ENCODE peak calls at places on chromosomes 6 and 20, in seven cellular contexts. U is stomach, L is tibial nerve, M is transverse colon, E is sigmoid colon, B is suprapubic skin, Y is A549. X is an unnamed sample.

GRCh38 chr6:34953084-34954025 is 64.3 kb downstream of the ANKS1A start:
- DNase-seq in U (no peak), L (no peak), M (peak; percentile 21), E (no peak), B (no peak), Y (peak; percentile 79), X (no peak)

GRCh38 chr20:19602660-19603389 is 155.2 kb upstream of the RIN2 start:
- DNase-seq in U (no peak), L (no peak), M (no peak), E (no peak), B (no peak), Y (no peak), X (no peak)

GRCh38 chr6:126040826-126041225 is 54.5 kb downstream of the TRMT11 start:
- DNase-seq in U (peak; percentile 53), L (no peak), M (peak; percentile 58), E (no peak), B (no peak), Y (peak; percentile 86), X (no peak)

GRCh38 chr6:30411515-30412207 is 66.7 kb downstream of the RPP21 start:
- DNase-seq in U (peak; percentile 66), L (peak; percentile 23), M (peak; percentile 65), E (no peak), B (no peak), Y (peak; percentile 51), X (no peak)

GRCh38 chr20:12946789-12947188 is 62.0 kb upstream of the SPTLC3 start:
- DNase-seq in U (no peak), L (no peak), M (no peak), E (no peak), B (no peak), Y (no peak), X (no peak)

GRCh38 chr6:113220832-113221231 is 636.3 kb upstream of the MARCKS start:
- DNase-seq in U (no peak), L (no peak), M (no peak), E (no peak), B (no peak), Y (no peak), X (no peak)

GRCh38 chr6:84457276-84457675 is 229.8 kb upstream of the CEP162 start:
- DNase-seq in U (no peak), L (no peak), M (no peak), E (no peak), B (no peak), Y (no peak), X (no peak)

GRCh38 chr6:101013612-101014195 is 132.6 kb upstream of the ASCC3 start:
- DNase-seq in U (no peak), L (no peak), M (no peak), E (no peak), B (no peak), Y (no peak), X (no peak)

GRCh38 chr20:49450281-49450707 is 32.2 kb downstream of the KCNB1 start:
- DNase-seq in U (no peak), L (no peak), M (no peak), E (no peak), B (no peak), Y (no peak), X (no peak)

GRCh38 chr20:56359212-56360132 is 698 bp downstream of the FAM210B start:
- DNase-seq in U (peak; percentile 38), L (peak; percentile 44), M (peak; percentile 47), E (peak; percentile 78), B (peak; percentile 85), Y (peak; percentile 48), X (peak; percentile 63)

GRCh38 chr20:34065260-34065659 is 46.8 kb downstream of the EIF2S2 start:
- DNase-seq in U (no peak), L (no peak), M (no peak), E (no peak), B (no peak), Y (peak; percentile 11), X (peak; percentile 51)

GRCh38 chr6:169213814-169214520 is 39.7 kb downstream of the THBS2 start:
- DNase-seq in U (no peak), L (no peak), M (no peak), E (peak; percentile 69), B (no peak), Y (no peak), X (peak; percentile 65)

DNA sequence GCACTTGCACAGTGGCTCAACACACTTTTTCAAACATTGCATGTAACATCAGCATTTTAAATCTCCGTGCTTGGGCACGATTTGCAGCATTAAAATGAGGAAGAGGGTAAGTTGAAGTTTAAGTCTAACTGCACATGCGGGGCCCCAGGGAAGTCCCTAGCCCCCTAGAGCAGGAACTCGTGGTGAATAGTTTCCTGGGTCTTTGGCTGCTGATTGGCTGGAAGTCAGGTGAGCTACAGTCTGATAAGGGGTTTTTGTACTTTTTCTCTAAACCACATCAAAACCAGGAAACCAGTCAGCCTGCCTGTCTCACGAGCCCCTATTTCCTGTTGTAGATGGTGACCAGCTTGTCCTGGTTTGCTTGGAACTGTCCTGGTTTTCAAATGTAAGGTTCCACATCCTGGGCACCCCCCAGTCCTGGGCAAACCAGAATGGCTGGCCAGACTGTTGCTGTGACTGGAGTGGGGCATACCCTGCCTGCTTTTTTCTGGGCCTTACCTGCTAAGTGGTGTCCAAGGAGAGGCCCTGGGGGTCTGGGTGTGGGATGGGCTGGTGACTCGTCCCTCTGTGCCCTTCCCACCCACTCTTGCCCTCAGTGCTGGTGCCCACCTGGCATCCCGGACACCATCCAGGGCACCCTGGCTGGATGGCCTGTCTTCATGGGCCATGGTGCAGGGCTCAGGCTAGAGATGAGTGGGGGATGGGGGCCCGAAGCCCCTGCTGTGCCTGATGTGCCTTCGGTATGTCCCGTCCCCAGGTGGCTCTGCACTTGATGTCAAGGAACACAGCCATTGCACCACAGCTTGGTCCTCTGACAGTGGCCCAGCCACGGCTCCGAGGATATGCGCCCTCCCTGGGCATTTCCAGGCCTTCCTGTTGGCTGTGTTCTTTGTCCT is 31.8 kb downstream of the SUN5 start:
- DNase-seq in U (no peak), L (no peak), M (peak; percentile 51), E (peak; percentile 60), B (peak; percentile 67), Y (no peak), X (no peak)
- H3K4me3 ChIP-seq in U (no peak overlapping the region), L (no peak overlapping the region), M (no peak overlapping the region), E (no peak overlapping the region), B (no peak overlapping the region), Y (no peak overlapping the region), X (no peak overlapping the region)

DNA sequence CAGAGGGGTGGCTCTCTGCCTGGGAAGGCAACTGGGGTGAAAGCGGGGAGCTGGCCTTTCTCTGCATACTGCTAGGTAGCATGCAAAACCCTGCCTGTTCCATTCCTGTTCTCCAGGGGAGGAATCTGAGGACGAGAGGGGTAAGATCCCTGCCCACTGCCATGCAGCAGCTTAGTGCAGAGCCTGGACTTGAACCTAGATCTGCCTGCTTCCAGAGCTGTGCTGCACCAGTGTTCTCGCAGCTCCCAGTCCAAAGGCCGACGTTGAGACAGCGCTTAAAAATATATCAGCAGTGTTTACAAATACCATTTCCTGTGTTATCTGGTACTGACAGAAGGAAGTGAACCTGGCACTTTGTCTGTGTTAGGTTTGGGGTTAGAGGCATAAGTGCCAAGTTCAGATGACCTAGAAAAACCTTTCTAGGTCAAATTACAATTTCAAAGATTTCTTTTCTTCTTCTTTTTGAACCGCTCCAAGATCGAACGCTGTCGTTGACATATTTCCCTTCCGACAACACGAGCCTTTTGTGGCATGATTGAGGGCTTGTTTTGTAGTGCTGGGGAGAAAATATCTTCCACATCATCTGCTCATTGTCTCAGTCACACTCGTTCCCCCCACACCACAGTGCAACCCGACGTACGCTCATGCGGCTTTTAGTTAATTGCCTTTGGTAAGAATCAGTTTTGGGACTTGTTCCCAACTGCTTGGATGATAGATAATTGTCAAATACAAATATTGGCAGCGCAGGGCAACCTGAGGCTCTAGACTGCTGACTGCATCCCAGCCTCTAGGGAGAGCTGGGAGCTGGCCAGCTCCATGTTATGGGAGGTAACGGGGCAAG is 44.6 kb downstream of the TOX2 start:
- DNase-seq in U (no peak), L (no peak), M (peak; percentile 20), E (no peak), B (no peak), Y (no peak), X (no peak)
- TF ChIP-seq EP300 in U (no peak), L (no peak), M (no peak), E (no peak), B (no peak), Y (no peak), X (no peak)

GRCh38 chr6:128520436-128521301 is at the start of gene PTPRK:
- DNase-seq in U (peak; percentile 95), L (peak; percentile 82), M (peak; percentile 94), E (peak; percentile 97), B (peak; percentile 95), Y (peak; percentile 87), X (peak; percentile 94)

GRCh38 chr6:128518531-128519131 is 1.8 kb downstream of the PTPRK start:
- DNase-seq in U (no peak), L (no peak), M (no peak), E (no peak), B (no peak), Y (no peak), X (no peak)

GRCh38 chr6:128521302-128521632 is 868 bp upstream of the PTPRK start:
- DNase-seq in U (no peak), L (no peak), M (no peak), E (no peak), B (no peak), Y (no peak), X (no peak)

GRCh38 chr6:128519931-128520435 is 416 bp downstream of the PTPRK start:
- DNase-seq in U (peak; percentile 45), L (peak; percentile 20), M (peak; percentile 38), E (peak; percentile 78), B (peak; percentile 84), Y (peak; percentile 25), X (peak; percentile 50)

DNA sequence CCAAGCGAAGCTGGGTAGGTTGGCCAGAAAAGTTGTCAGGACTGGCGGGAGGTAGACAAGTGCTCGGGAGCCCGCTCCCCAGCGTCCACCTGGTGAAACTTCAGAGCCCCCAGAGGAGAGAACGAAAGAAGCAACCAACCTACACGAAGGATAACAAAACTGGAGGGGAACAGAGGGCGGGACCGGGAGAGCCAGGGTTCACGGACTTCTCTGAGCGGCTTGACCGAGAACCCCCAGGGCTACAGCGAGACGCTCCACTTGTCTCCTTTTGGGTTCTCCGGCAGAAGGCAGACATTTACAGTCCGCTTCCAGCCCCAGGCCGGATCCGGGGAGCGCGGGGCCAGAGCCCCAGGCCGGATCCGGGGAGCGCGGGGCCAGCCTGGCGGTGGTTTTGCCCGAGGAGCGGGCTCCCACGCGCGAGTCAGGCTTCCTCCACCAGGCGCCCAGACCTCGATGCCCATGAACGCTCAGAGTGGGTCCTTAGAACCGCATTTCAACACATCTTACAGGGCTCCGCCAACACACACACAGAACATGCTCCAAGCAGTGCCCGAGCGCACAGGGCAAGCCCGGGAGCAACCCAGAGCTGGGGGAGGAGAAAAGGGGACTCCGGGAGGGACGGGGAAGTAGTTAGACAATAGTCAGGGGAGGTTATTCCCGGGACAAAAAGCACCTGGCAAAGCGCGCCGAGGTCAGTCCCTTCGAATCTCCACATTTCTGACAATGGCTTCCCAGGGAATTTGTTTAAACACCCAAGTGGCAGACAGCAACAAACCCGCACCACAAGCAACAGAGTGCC is 1.1 kb downstream of the PTPRK start:
- DNase-seq in U (peak; percentile 58), L (no peak), M (peak; percentile 50), E (peak; percentile 80), B (no peak), Y (peak; percentile 54), X (peak; percentile 64)
- H3K4me3 ChIP-seq in U (peak overlapping the region; percentile 89), L (peak overlapping the region; percentile 82), M (peak overlapping the region; percentile 95), E (peak overlapping the region; percentile 86), B (peak overlapping the region; percentile 85), Y (peak overlapping the region; percentile 95), X (peak overlapping the region; percentile 75)

DNA sequence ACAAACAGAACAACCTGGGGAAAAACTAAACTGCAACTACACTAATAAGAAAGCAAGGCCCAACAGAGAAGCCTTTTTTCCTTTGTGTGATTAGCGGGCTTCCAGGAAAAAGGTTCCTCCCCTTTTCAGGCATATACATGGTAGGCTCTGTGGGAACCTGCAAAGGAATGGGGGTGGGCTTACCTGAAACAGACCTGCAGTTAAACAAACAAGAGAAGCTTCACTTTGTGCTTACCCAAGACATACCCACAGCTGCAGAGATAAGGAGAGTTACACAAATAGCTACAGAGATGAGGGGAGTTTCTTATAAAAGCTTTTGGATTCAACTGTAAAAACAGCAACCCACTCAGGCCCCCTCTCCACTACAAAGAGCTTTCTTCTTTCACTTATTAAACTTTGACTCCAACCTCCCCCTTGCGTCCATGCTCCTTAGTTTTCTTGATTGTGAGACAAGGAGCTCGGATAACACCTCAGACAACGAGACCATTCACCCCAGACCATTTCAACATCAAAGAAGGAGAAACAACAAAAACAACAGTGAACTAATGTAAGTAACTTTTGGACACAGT is 30.9 kb downstream of the RNF146 start:
- DNase-seq in U (no peak), L (no peak), M (no peak), E (no peak), B (no peak), Y (no peak), X (no peak)
- TF ChIP-seq EP300 in U (no peak), L (no peak), M (no peak), E (no peak), B (no peak), Y (no peak), X (no peak)

X was measured in ovary.